ENCODE peak calls at places on chromosomes 2 and 18, in five cellular contexts. Q is IMR-90, K is upper lobe of right lung, R is heart right ventricle, V is MM.1S. S is an unnamed sample.

GRCh38 chr2:47029737-47030524 is 114.3 kb upstream of the MCFD2 start:
- DNase-seq in Q (peak; percentile 52), K (no peak), R (no peak), V (no peak), S (no peak)

GRCh38 chr2:74553892-74554820 is at the start of the genes DOK1 and LOXL3:
- DNase-seq in Q (peak; percentile 88), K (peak; percentile 95), R (peak; percentile 89), V (peak; percentile 81), S (peak; percentile 65)

GRCh38 chr18:55031576-55031975 is 72.3 kb upstream of the CCDC68 start:
- DNase-seq in Q (no peak), K (no peak), R (no peak), V (no peak), S (no peak)

GRCh38 chr2:61249521-61250071 is 87.6 kb downstream of the C2orf74 start:
- DNase-seq in Q (no peak), K (no peak), R (no peak), V (no peak), S (no peak)

GRCh38 chr18:48915621-48916425 is 34.9 kb downstream of the SMAD7 start:
- DNase-seq in Q (peak; percentile 32), K (no peak), R (no peak), V (no peak), S (no peak)

GRCh38 chr2:172350844-172351480 is 76.4 kb upstream of the ITGA6 start:
- DNase-seq in Q (no peak), K (peak; percentile 73), R (peak; percentile 84), V (no peak), S (no peak)

GRCh38 chr2:39416172-39416571 is 20.9 kb downstream of the MAP4K3 start:
- DNase-seq in Q (peak; percentile 56), K (no peak), R (no peak), V (no peak), S (no peak)

GRCh38 chr2:156334496-156335478 is 2.3 kb upstream of the NR4A2 start:
- DNase-seq in Q (peak; percentile 94), K (peak; percentile 94), R (peak; percentile 97), V (peak; percentile 22), S (no peak)

GRCh38 chr18:8362863-8363262 is 246.4 kb upstream of the RAB12 start:
- DNase-seq in Q (no peak), K (no peak), R (no peak), V (no peak), S (no peak)

GRCh38 chr2:127605691-127606277 is 40.2 kb upstream of the GPR17 start:
- DNase-seq in Q (no peak), K (peak; percentile 34), R (no peak), V (no peak), S (no peak)

GRCh38 chr18:32301976-32302743 is 112.3 kb downstream of the MEP1B start:
- DNase-seq in Q (peak; percentile 94), K (no peak), R (no peak), V (peak; percentile 74), S (no peak)

GRCh38 chr2:174023591-174024523 is 58.7 kb upstream of the SP3 start:
- DNase-seq in Q (peak; percentile 95), K (peak; percentile 68), R (peak; percentile 48), V (no peak), S (no peak)

GRCh38 chr18:11004294-11004693 is 145.1 kb downstream of the PIEZO2 start:
- DNase-seq in Q (peak; percentile 72), K (no peak), R (no peak), V (no peak), S (no peak)

GRCh38 chr2:133315280-133315679 is 253.0 kb downstream of the NCKAP5 start:
- DNase-seq in Q (no peak), K (no peak), R (no peak), V (no peak), S (no peak)

GRCh38 chr2:3492951-3493609 is 26.3 kb downstream of the ADI1 start:
- DNase-seq in Q (peak; percentile 96), K (peak; percentile 57), R (no peak), V (no peak), S (no peak)

GRCh38 chr2:29042581-29043075 is 31.7 kb downstream of the PCARE start:
- DNase-seq in Q (peak; percentile 70), K (no peak), R (no peak), V (no peak), S (no peak)

GRCh38 chr18:44725300-44726096 is 44.8 kb downstream of the SETBP1 start:
- DNase-seq in Q (peak; percentile 43), K (no peak), R (peak; percentile 64), V (peak; percentile 86), S (no peak)

GRCh38 chr2:180021850-180022249 is 14.8 kb upstream of the CWC22 start:
- DNase-seq in Q (no peak), K (peak; percentile 55), R (no peak), V (no peak), S (no peak)

GRCh38 chr2:170747921-170748320 is 22.3 kb upstream of the ERICH2 start:
- DNase-seq in Q (peak; percentile 95), K (no peak), R (no peak), V (no peak), S (no peak)

GRCh38 chr2:132582360-132582759 is 87.6 kb downstream of the LYPD1 start:
- DNase-seq in Q (peak; percentile 69), K (no peak), R (no peak), V (peak; percentile 11), S (no peak)

GRCh38 chr2:227781841-227782240 is 31.8 kb upstream of the CCL20 start:
- DNase-seq in Q (no peak), K (no peak), R (no peak), V (no peak), S (no peak)

GRCh38 chr2:219484343-219485200 is 14.1 kb upstream of the GMPPA start:
- DNase-seq in Q (no peak), K (no peak), R (no peak), V (no peak), S (no peak)

GRCh38 chr18:62833494-62833893 is 118.2 kb downstream of the PHLPP1 start:
- DNase-seq in Q (no peak), K (no peak), R (no peak), V (no peak), S (no peak)
- H3K4me3 ChIP-seq in Q (no peak overlapping the region), K (no peak overlapping the region), R (no peak overlapping the region), V (no peak overlapping the region), S (no peak overlapping the region)

GRCh38 chr2:33785201-33786106 is 186.4 kb upstream of the FAM98A start:
- DNase-seq in Q (peak; percentile 10), K (no peak), R (no peak), V (peak; percentile 29), S (no peak)

GRCh38 chr2:33784488-33784887 is 185.4 kb upstream of the FAM98A start:
- DNase-seq in Q (no peak), K (no peak), R (no peak), V (peak; percentile 83), S (no peak)

GRCh38 chr2:33786881-33787280 is 187.8 kb upstream of the FAM98A start:
- DNase-seq in Q (no peak), K (no peak), R (no peak), V (no peak), S (no peak)

GRCh38 chr2:33777791-33778190 is 178.7 kb upstream of the FAM98A start:
- DNase-seq in Q (no peak), K (no peak), R (no peak), V (no peak), S (no peak)

GRCh38 chr2:33782395-33783239 is 183.5 kb upstream of the FAM98A start:
- DNase-seq in Q (no peak), K (no peak), R (no peak), V (no peak), S (no peak)
- TF ChIP-seq CTCF in Q (no peak), K (no peak), R (no peak), V (no peak), S (no peak)

GRCh38 chr2:25293958-25294513 is 47.7 kb downstream of the DNMT3A start:
- DNase-seq in Q (no peak), K (no peak), R (no peak), V (no peak), S (no peak)

GRCh38 chr2:25293145-25293544 is 48.6 kb downstream of the DNMT3A start:
- DNase-seq in Q (peak; percentile 22), K (no peak), R (no peak), V (no peak), S (no peak)

GRCh38 chr2:25295654-25296053 is 46.1 kb downstream of the DNMT3A start:
- DNase-seq in Q (no peak), K (no peak), R (no peak), V (no peak), S (no peak)

GRCh38 chr2:25292408-25292807 is 49.3 kb downstream of the DNMT3A start:
- DNase-seq in Q (no peak), K (no peak), R (no peak), V (no peak), S (no peak)

DNA sequence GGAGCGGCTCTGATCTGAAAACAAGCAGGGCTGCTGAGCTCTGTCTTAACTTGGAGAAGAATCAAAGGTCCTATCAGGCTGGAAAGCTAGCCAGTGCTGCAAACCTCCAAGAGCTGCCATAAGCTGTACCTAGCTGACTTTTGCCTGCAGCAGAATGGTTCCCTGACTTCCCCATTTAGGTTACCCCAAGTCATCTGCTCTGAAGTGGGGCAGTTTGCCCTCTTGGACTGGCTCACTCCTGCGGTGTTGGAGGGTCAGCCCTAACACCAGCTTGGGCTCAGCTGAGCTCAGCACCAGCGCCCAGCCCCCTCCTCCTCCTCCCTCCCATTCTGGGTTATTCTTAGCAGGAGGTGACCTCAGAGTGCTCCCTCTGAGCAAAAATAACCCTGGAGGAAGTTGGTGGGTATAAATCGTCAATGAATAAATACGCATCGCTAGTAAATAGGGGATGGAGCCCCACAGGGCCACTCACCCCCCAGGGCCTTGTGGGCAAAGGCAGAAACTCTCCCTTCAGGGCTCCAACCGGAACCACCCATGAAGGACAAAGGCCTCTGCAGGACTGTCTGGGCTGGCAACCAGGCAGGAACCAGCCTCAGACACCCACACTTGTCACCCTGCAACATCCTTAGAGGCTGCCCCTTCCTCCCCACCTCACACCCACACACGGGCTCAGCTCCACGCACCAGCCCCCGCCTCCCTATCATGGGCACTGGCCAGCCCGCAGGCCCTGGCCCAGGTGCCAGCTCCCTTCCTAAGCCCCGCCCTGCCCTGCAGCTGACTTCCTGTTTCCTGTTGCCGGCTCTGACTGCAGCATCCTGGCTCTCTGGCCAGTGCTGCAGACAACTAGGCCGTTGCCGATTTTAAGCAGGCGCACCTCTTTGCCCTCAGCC is 46.9 kb downstream of the DNMT3A start:
- DNase-seq in Q (peak; percentile 24), K (peak; percentile 89), R (peak; percentile 88), V (peak; percentile 87), S (no peak)
- H3K4me3 ChIP-seq in Q (no peak overlapping the region), K (peak overlapping the region; percentile 14), R (peak overlapping the region; percentile 40), V (peak overlapping the region; percentile 57), S (no peak overlapping the region)

GRCh38 chr2:53202063-53202462 is 565.5 kb upstream of the CHAC2 start:
- DNase-seq in Q (peak; percentile 84), K (no peak), R (no peak), V (no peak), S (peak; percentile 63)
- TF ChIP-seq CTCF in Q (peak; percentile 62), K (no peak), R (no peak), V (no peak), S (peak; percentile 24)

S was measured in AG04449.